ENCODE peak calls at places on chromosomes 6 and 20, in eight cellular contexts. Z, S, M, K, R, L, N and A are unnamed samples.

GRCh38 chr20:48760403-48760889 is 67.4 kb downstream of the PREX1 start:
- DNase-seq in Z (no peak), S (peak), M (no peak), K (peak), R (no peak), L (peak), N (peak), A (no peak)

GRCh38 chr6:108835218-108835850 is 12.9 kb upstream of the ARMC2 start:
- DNase-seq in Z (peak), S (peak), M (peak), K (peak), R (peak), L (peak), N (peak), A (peak)

GRCh38 chr6:125989631-125990030 is 3.3 kb downstream of the TRMT11 start:
- DNase-seq in Z (no peak), S (peak), M (no peak), K (no peak), R (no peak), L (peak), N (no peak), A (no peak)

GRCh38 chr6:142322504-142323198 is 20.8 kb downstream of the ADGRG6 start:
- DNase-seq in Z (no peak), S (no peak), M (no peak), K (no peak), R (no peak), L (no peak), N (no peak), A (no peak)

GRCh38 chr20:6886065-6886729 is 118.7 kb downstream of the BMP2 start:
- DNase-seq in Z (no peak), S (no peak), M (no peak), K (no peak), R (no peak), L (no peak), N (no peak), A (no peak)

GRCh38 chr6:88512951-88513350 is 346.8 kb upstream of the CNR1 start:
- DNase-seq in Z (no peak), S (no peak), M (no peak), K (no peak), R (no peak), L (no peak), N (no peak), A (no peak)

GRCh38 chr6:34791164-34791841 is 580 bp upstream of the BLTP3A start:
- DNase-seq in Z (peak), S (peak), M (peak), K (peak), R (peak), L (peak), N (no peak), A (no peak)

GRCh38 chr6:101146389-101146788 is 247.1 kb upstream of the GRIK2 start:
- DNase-seq in Z (no peak), S (peak), M (no peak), K (peak), R (no peak), L (peak), N (no peak), A (no peak)

GRCh38 chr6:20173833-20174796 is 38.2 kb downstream of the MBOAT1 start:
- DNase-seq in Z (no peak), S (no peak), M (no peak), K (no peak), R (no peak), L (no peak), N (no peak), A (no peak)

GRCh38 chr20:11108102-11108842 is 434.5 kb upstream of the JAG1 start:
- DNase-seq in Z (no peak), S (peak), M (peak), K (peak), R (peak), L (peak), N (no peak), A (no peak)

GRCh38 chr6:150290429-150290828 is 78.4 kb upstream of the IYD start:
- DNase-seq in Z (no peak), S (peak), M (no peak), K (peak), R (no peak), L (peak), N (no peak), A (peak)

GRCh38 chr6:38273325-38273724 is 366.4 kb downstream of the BTBD9 start:
- DNase-seq in Z (no peak), S (peak), M (no peak), K (no peak), R (no peak), L (peak), N (no peak), A (no peak)

GRCh38 chr20:32051720-32052089 is 337 bp upstream of the HCK start:
- DNase-seq in Z (no peak), S (no peak), M (no peak), K (no peak), R (no peak), L (no peak), N (no peak), A (no peak)

GRCh38 chr6:26421259-26422144 is 18.8 kb upstream of the BTN3A3 start:
- DNase-seq in Z (peak), S (peak), M (peak), K (peak), R (peak), L (peak), N (peak), A (peak)

GRCh38 chr6:11143394-11144371 is 32.2 kb upstream of the ERVFRD-1 start:
- DNase-seq in Z (peak), S (peak), M (no peak), K (peak), R (peak), L (peak), N (no peak), A (peak)

GRCh38 chr6:142155895-142156757 is 9.1 kb downstream of the VTA1 start:
- DNase-seq in Z (peak), S (peak), M (no peak), K (peak), R (no peak), L (no peak), N (no peak), A (no peak)

GRCh38 chr20:39195495-39196129 is 233.5 kb downstream of the DHX35 start:
- DNase-seq in Z (no peak), S (no peak), M (no peak), K (no peak), R (no peak), L (no peak), N (no peak), A (no peak)

GRCh38 chr20:32034581-32035397 is 17.3 kb upstream of the HCK start:
- DNase-seq in Z (no peak), S (no peak), M (no peak), K (peak), R (peak), L (no peak), N (no peak), A (no peak)

GRCh38 chr20:36614781-36615557 is 9.4 kb downstream of the RAB5IF start:
- DNase-seq in Z (no peak), S (no peak), M (no peak), K (no peak), R (no peak), L (no peak), N (no peak), A (no peak)

GRCh38 chr20:47152078-47152477 is 204.4 kb downstream of the ZMYND8 start:
- DNase-seq in Z (no peak), S (no peak), M (no peak), K (no peak), R (no peak), L (no peak), N (no peak), A (no peak)

GRCh38 chr6:131729550-131729949 is 18.7 kb upstream of the CTAGE9 start:
- DNase-seq in Z (no peak), S (no peak), M (no peak), K (no peak), R (no peak), L (peak), N (no peak), A (no peak)

GRCh38 chr6:142045380-142046270 is 87.1 kb upstream of the GJE1 start:
- DNase-seq in Z (no peak), S (peak), M (no peak), K (peak), R (no peak), L (no peak), N (no peak), A (no peak)

GRCh38 chr6:142478117-142478516 is 176.3 kb downstream of the ADGRG6 start:
- DNase-seq in Z (no peak), S (peak), M (peak), K (peak), R (no peak), L (no peak), N (no peak), A (no peak)

GRCh38 chr6:3205913-3206312 is 21.5 kb downstream of the TUBB2B start:
- DNase-seq in Z (no peak), S (peak), M (no peak), K (peak), R (no peak), L (peak), N (no peak), A (peak)

GRCh38 chr20:13021205-13021970 is 12.6 kb downstream of the SPTLC3 start:
- DNase-seq in Z (no peak), S (no peak), M (no peak), K (no peak), R (no peak), L (no peak), N (no peak), A (no peak)

DNA sequence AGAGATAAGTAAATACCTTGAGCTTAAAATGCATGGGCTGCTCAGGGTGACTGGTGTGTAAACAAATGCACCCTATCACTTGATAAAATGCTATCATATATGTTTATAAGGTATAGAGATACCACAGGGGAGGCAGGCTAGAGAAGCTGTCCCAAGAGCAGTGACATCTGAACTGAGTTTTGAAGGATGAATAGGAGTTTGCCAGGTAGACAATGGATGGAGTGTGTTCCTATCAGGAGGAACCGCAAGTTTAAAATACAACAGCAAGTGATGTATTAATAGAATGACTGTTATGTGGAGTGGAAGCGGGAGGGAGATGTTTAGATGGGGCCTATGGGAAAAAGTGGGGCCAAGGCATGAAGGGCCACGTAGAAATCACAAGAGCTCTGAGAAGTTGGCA is 38.7 kb upstream of the CHMP4B start:
- DNase-seq in Z (no peak), S (no peak), M (no peak), K (no peak), R (no peak), L (no peak), N (no peak), A (no peak)
- H3K4me3 ChIP-seq in Z (no peak), S (no peak), M (no peak), K (no peak), R (no peak), L (no peak), N (no peak), A (no peak)

DNA sequence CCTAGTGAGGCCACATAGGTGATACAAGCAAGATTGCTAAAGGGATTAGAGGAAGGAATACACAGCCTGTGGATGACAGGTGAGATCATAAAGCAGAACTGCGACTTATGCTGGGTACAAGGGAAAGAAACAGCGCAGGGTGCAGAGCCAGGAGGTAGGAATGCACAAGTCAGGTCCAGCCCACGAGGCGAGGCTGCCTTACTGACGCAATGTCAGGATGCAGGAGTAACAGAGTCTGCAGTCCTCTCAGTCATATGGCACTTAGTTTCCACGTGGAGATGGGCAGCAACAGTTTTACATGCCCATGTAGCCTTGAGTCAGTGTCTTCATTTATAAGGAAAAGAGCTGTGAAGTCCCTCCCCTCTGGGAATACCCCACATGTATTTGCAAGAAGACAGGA is 210.9 kb downstream of the SYNE1 start:
- DNase-seq in Z (no peak), S (no peak), M (no peak), K (no peak), R (no peak), L (no peak), N (no peak), A (no peak)
- H3K4me3 ChIP-seq in Z (no peak), S (no peak), M (no peak), K (no peak), R (no peak), L (no peak), N (no peak), A (no peak)

GRCh38 chr6:145015739-145016558 is 719.4 kb downstream of the EPM2A start:
- DNase-seq in Z (peak), S (peak), M (no peak), K (peak), R (no peak), L (peak), N (no peak), A (peak)

GRCh38 chr6:145020114-145020513 is 715.2 kb downstream of the EPM2A start:
- DNase-seq in Z (no peak), S (no peak), M (no peak), K (no peak), R (no peak), L (no peak), N (no peak), A (no peak)

GRCh38 chr6:145017516-145017915 is 717.8 kb downstream of the EPM2A start:
- DNase-seq in Z (no peak), S (peak), M (no peak), K (peak), R (no peak), L (no peak), N (no peak), A (no peak)

GRCh38 chr6:145018027-145018426 is 717.3 kb downstream of the EPM2A start:
- DNase-seq in Z (no peak), S (no peak), M (no peak), K (no peak), R (no peak), L (no peak), N (no peak), A (no peak)

DNA sequence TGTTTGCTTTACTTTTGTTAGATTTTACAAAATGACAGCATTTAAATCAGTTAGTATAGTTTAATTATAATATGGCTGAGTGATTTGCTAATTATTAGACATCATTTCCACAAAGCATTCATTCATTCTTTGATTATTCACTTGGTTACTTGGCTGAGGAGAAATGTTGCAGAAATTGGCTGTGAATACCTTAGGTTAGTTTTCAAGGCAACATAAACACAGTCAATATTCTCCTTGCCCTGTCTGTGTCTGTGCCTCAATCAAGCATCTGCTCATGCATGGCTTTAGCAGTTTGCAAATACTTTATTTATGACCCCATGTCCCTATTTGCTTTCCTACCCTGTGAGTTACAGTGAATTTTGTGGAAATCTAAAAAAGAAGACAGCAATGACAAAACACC is 718.3 kb downstream of the EPM2A start:
- DNase-seq in Z (no peak), S (no peak), M (no peak), K (no peak), R (no peak), L (no peak), N (no peak), A (no peak)
- H3K4me3 ChIP-seq in Z (no peak), S (no peak), M (no peak), K (no peak), R (no peak), L (no peak), N (no peak), A (no peak)

GRCh38 chr6:148701393-148701774 is 45.4 kb upstream of the UST start:
- DNase-seq in Z (no peak), S (no peak), M (no peak), K (no peak), R (no peak), L (no peak), N (no peak), A (no peak)

GRCh38 chr6:148698671-148699180 is 48.1 kb upstream of the UST start:
- DNase-seq in Z (no peak), S (no peak), M (no peak), K (no peak), R (peak), L (no peak), N (no peak), A (no peak)

GRCh38 chr6:148697895-148698440 is 48.9 kb upstream of the UST start:
- DNase-seq in Z (no peak), S (no peak), M (no peak), K (no peak), R (peak), L (no peak), N (no peak), A (no peak)

GRCh38 chr6:148700047-148700712 is 46.6 kb upstream of the UST start:
- DNase-seq in Z (no peak), S (peak), M (no peak), K (peak), R (no peak), L (no peak), N (no peak), A (no peak)

GRCh38 chr6:148700713-148701392 is 46.0 kb upstream of the UST start:
- DNase-seq in Z (peak), S (peak), M (no peak), K (peak), R (no peak), L (peak), N (no peak), A (no peak)
- H3K4me3 ChIP-seq in Z (peak), S (peak), M (no peak), K (peak), R (peak), L (peak), N (peak), A (peak)

DNA sequence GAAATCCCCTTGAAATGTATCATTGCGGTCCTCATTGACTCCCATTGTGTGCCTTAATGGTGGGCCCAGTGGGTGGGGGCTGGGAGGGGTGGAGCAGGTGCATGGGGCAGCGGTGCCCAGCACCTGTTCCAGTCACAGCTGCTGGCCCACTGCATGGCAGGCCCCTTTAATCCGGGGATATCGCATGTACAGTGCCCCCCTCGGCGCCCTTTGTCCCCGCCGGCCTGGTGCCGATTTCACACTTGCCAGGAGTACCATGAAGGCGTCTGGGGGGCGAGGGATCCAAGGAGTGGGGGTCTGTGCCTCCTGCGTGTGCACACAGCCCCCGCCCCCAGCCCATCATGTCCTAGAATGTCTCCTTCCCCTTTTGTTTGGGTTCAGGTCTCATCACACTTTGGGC is 2.8 kb downstream of the SNAI1 start:
- DNase-seq in Z (no peak), S (no peak), M (no peak), K (no peak), R (peak), L (no peak), N (no peak), A (no peak)
- H3K4me3 ChIP-seq in Z (peak), S (peak), M (peak), K (peak), R (peak), L (peak), N (no peak), A (peak)

GRCh38 chr20:63830821-63831593 is at the start of gene ZBTB46:
- DNase-seq in Z (peak), S (peak), M (no peak), K (no peak), R (peak), L (no peak), N (no peak), A (no peak)

GRCh38 chr20:63829598-63829942 is 1.5 kb downstream of the ZBTB46 start:
- DNase-seq in Z (no peak), S (no peak), M (no peak), K (no peak), R (no peak), L (no peak), N (no peak), A (no peak)

GRCh38 chr20:63833776-63834544 is 2.9 kb upstream of the ZBTB46 start:
- DNase-seq in Z (no peak), S (peak), M (no peak), K (peak), R (peak), L (peak), N (no peak), A (no peak)

GRCh38 chr20:63829943-63830820 is 882 bp downstream of the ZBTB46 start:
- DNase-seq in Z (no peak), S (peak), M (no peak), K (no peak), R (peak), L (no peak), N (no peak), A (no peak)

DNA sequence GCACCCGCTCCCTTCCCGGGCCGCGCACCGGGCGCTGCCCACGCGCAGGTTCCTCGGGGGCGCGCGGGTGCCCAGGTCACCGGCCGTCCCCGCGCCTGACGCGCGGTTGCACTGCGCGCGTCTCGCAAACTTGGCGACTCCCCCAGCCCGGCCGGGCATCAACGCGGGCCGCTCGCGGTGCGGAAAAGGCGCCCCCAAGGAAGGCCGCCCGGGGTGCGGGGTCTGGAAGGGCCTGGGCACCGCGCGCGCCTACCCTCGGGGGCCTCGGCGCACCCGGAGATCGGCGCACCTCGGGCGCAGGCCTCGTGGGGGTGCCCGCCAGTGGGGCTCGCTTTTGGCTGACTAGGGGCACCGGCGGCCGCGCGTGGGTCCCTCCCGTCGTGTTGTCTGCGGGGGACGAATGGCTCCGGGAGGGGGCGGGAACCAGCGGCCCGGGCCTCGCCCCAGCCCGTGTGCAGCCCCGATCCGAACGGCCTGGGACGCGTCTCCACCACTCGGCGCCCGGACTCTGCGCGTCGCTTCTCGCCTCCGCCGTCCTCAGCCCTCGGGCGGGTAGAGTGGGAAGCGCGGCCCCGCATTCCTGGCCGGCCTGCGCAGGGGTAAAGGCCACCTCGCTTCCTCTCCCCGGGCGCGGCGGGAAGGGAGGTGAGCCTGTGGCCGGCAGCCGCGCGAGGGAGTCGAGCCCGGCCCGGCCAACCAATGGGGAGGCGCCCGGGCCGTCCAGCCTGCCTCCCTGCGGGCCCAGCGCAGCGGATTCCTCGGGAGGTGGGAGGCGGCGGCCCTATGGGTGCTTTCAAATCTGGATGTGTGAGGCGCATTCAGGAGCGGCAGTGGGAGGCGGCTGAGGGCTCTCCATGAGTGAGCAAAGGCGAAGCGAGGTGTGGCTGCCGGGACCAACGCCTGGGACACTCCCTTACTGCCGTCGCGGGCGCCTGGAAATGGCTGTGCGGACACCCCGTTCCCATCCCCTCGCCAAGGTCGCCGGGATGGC is 927 bp upstream of the ZBTB46 start:
- DNase-seq in Z (no peak), S (no peak), M (no peak), K (no peak), R (peak), L (no peak), N (no peak), A (no peak)
- H3K4me3 ChIP-seq in Z (peak), S (peak), M (no peak), K (peak), R (peak), L (no peak), N (peak), A (peak)